ENCODE peak calls at places on chromosomes 13 and 19, in nine cellular contexts. H is neural progenitor cell, F is heart right ventricle, D is AG10803, L is H1, W is tibial nerve, C is AG04449, U is endothelial cell, S is astrocyte of the cerebellum. E is an unnamed sample.

GRCh38 chr19:46925548-46925950 is 64.8 kb downstream of the ARHGAP35 start:
- DNase-seq in L (no peak), W (no peak), F (no peak), S (no peak), H (no peak), D (no peak), C (no peak), U (no peak), E (peak; percentile 58)

GRCh38 chr13:30565658-30566057 is 52.1 kb upstream of the USPL1 start:
- DNase-seq in D (no peak), C (no peak), W (no peak), U (no peak), L (no peak), S (no peak), F (no peak), H (no peak), E (no peak)

GRCh38 chr13:31890946-31891345 is 140.6 kb upstream of the FRY start:
- DNase-seq in U (no peak), F (peak; percentile 55), W (no peak), D (peak; percentile 55), H (no peak), L (no peak), C (no peak), S (no peak), E (no peak)

GRCh38 chr13:26255717-26256277 is 1.9 kb downstream of the CDK8 start:
- DNase-seq in W (no peak), U (no peak), F (no peak), L (no peak), H (no peak), S (no peak), D (no peak), C (no peak), E (no peak)

GRCh38 chr13:82407321-82407720 is 1475.0 kb downstream of the SLITRK1 start:
- DNase-seq in F (no peak), C (no peak), U (no peak), S (no peak), H (no peak), W (no peak), L (no peak), D (no peak), E (no peak)

GRCh38 chr13:26498524-26499208 is 58.8 kb upstream of the WASF3 start:
- DNase-seq in F (no peak), W (no peak), C (no peak), L (no peak), U (no peak), H (no peak), S (no peak), D (no peak), E (no peak)

GRCh38 chr13:110359840-110360301 is 52.8 kb downstream of the COL4A2 start:
- DNase-seq in W (no peak), S (no peak), D (no peak), L (no peak), H (no peak), C (peak; percentile 74), F (no peak), U (no peak), E (no peak)

GRCh38 chr19:30227071-30227621 is 145.0 kb upstream of the ZNF536 start:
- DNase-seq in L (peak; percentile 56), U (no peak), H (peak; percentile 67), F (no peak), D (no peak), W (no peak), C (no peak), S (no peak), E (no peak)

GRCh38 chr13:51797664-51798488 is 6.1 kb downstream of the DHRS12 start:
- DNase-seq in D (peak; percentile 46), L (peak; percentile 55), W (no peak), C (no peak), H (peak; percentile 64), U (peak; percentile 38), F (no peak), S (peak; percentile 37), E (no peak)

GRCh38 chr19:5247957-5248705 is 92.5 kb downstream of the PTPRS start:
- DNase-seq in F (no peak), W (no peak), U (no peak), L (no peak), S (no peak), H (no peak), D (no peak), C (no peak), E (no peak)

GRCh38 chr19:1154731-1155351 is 19.2 kb downstream of the SBNO2 start:
- DNase-seq in F (peak; percentile 82), H (no peak), S (peak; percentile 28), L (no peak), W (peak; percentile 78), U (no peak), C (no peak), D (peak; percentile 92), E (no peak)

GRCh38 chr13:42047561-42048322 is 706 bp upstream of the DGKH start:
- DNase-seq in L (peak; percentile 71), C (no peak), S (no peak), U (peak; percentile 53), W (no peak), F (peak; percentile 26), D (peak; percentile 69), H (peak; percentile 79), E (no peak)

GRCh38 chr19:45450042-45450380 is 17.8 kb upstream of the FOSB start:
- DNase-seq in W (no peak), L (no peak), F (no peak), D (no peak), C (no peak), U (no peak), S (no peak), H (no peak), E (no peak)

GRCh38 chr13:98824376-98825160 is 72.1 kb upstream of the SLC15A1 start:
- DNase-seq in D (no peak), W (no peak), L (no peak), F (no peak), S (no peak), C (no peak), H (no peak), U (no peak), E (no peak)

GRCh38 chr13:44735806-44736205 is 159.7 kb upstream of the TSC22D1 start:
- DNase-seq in L (no peak), U (no peak), D (no peak), F (no peak), S (no peak), W (no peak), H (no peak), C (no peak), E (no peak)

GRCh38 chr19:366951-367350 is 22.4 kb upstream of the MIER2 start:
- DNase-seq in C (no peak), W (no peak), D (no peak), S (no peak), L (no peak), U (no peak), H (no peak), F (no peak), E (peak; percentile 11)

GRCh38 chr19:40231544-40232424 is 5.3 kb upstream of the CCNP start:
- DNase-seq in H (peak; percentile 36), L (no peak), S (no peak), W (no peak), F (peak; percentile 35), U (no peak), D (no peak), C (no peak), E (peak; percentile 51)

GRCh38 chr13:90867336-90867683 is 480.2 kb upstream of the MIR17HG start:
- DNase-seq in C (no peak), D (peak; percentile 66), L (peak; percentile 80), U (peak; percentile 78), H (peak; percentile 81), F (peak; percentile 31), S (peak; percentile 65), W (peak; percentile 50), E (no peak)

GRCh38 chr13:50650936-50651638 is 192.4 kb downstream of the DLEU7 start:
- DNase-seq in U (no peak), W (no peak), H (no peak), C (no peak), D (peak; percentile 8), L (no peak), F (no peak), S (no peak), E (no peak)

GRCh38 chr19:5230730-5231555 is 109.7 kb downstream of the PTPRS start:
- DNase-seq in C (no peak), S (no peak), H (no peak), U (no peak), L (no peak), W (no peak), D (no peak), F (no peak), E (no peak)

GRCh38 chr13:63636231-63636993 is 2220.8 kb upstream of the PCDH20 start:
- DNase-seq in S (no peak), W (no peak), C (no peak), D (no peak), U (peak; percentile 5), L (no peak), H (no peak), F (no peak), E (no peak)
- TF ChIP-seq CTCF in S (no peak), W (no peak), C (no peak), D (no peak), U (peak; percentile 40), L (peak; percentile 24), H (peak; percentile 36), F (no peak), E (peak; percentile 15)

DNA sequence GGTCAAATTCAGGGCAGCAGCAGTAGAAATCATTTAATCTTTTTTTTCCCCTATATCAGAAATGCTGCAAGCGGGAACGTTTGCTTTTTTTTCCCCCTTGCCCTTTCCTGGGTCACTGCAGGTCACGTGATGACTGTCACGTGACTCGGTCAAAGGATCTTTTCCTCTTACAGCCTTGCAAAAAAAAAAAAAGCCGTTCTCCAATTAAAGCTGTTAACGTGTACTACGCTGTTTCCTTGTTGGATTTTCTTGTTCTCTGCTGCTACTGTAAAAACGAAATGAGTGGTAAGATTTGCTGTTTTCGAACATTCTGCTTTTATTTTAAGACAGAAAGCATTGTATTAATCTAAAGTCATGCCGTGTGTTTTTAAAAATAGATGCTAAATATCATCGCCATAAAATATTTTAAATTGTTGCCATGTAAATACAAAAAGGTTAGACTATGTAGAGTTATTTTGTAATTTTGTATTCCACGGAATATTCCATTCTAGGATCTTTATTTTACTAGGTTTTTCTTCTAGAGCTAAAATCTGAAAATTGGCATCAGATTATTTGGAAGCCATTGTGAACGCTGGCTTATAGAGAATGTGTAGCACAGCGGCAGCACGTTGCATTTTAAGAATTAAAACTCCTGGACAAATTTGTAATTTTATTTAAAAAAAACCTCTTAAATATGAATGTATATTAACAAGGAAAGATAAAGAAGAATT is 109.9 kb upstream of the MLNR start:
- DNase-seq in U (peak; percentile 60), F (peak; percentile 84), H (peak; percentile 95), L (peak; percentile 59), D (peak; percentile 89), C (peak; percentile 29), W (peak; percentile 67), S (peak; percentile 69), E (peak; percentile 55)
- TF ChIP-seq CTCF in U (no peak), F (no peak), H (no peak), L (no peak), D (no peak), C (no peak), W (no peak), S (no peak), E (no peak)

GRCh38 chr13:76885203-76886004 is 801 bp downstream of the KCTD12 start:
- DNase-seq in F (peak; percentile 82), W (peak; percentile 68), D (peak; percentile 66), S (peak; percentile 22), C (no peak), H (peak; percentile 79), L (peak; percentile 75), U (peak; percentile 56), E (peak; percentile 70)
- TF ChIP-seq CTCF in F (peak; percentile 21), W (peak; percentile 57), D (peak; percentile 48), S (peak; percentile 44), C (no peak), H (peak; percentile 18), L (no peak), U (no peak), E (peak; percentile 40)

GRCh38 chr19:2461751-2462634 is 5.2 kb upstream of the LMNB2 start:
- DNase-seq in S (no peak), D (peak; percentile 50), C (no peak), F (peak; percentile 45), H (peak; percentile 78), U (peak; percentile 65), W (no peak), L (peak; percentile 82), E (no peak)
- TF ChIP-seq CTCF in S (peak; percentile 27), D (peak; percentile 39), C (peak; percentile 36), F (no peak), H (peak; percentile 3), U (no peak), W (no peak), L (peak; percentile 10), E (no peak)

E was measured in RWPE2.